ENCODE peak calls at places on chromosomes 2 and 18, in eight cellular contexts. N is thyroid gland, F is ACHN, Q is NCI-H774, S is AG09309, U is NCI-H2171, W is HT-29, C is NCI-H345. A is an unnamed sample.

GRCh38 chr2:64624862-64625261 is 28.9 kb downstream of the SERTAD2 start:
- DNase-seq in N (no peak), F (no peak), Q (no peak), S (no peak), U (no peak), W (no peak), C (no peak), A (no peak)

GRCh38 chr2:30934071-30934470 is 126.8 kb upstream of the CAPN13 start:
- DNase-seq in N (no peak), F (no peak), Q (no peak), S (no peak), U (no peak), W (no peak), C (no peak), A (no peak)

GRCh38 chr2:112048887-112049286 is 6.2 kb upstream of the TMEM87B start:
- DNase-seq in N (peak; percentile 20), F (peak; percentile 65), Q (peak; percentile 23), S (no peak), U (peak; percentile 20), W (peak; percentile 85), C (peak; percentile 50), A (no peak)

GRCh38 chr2:26585100-26585499 is 56.1 kb downstream of the CIB4 start:
- DNase-seq in N (no peak), F (no peak), Q (no peak), S (no peak), U (no peak), W (no peak), C (peak; percentile 46), A (no peak)

GRCh38 chr2:226609361-226609760 is 190.3 kb downstream of the IRS1 start:
- DNase-seq in N (peak; percentile 52), F (no peak), Q (no peak), S (peak; percentile 41), U (no peak), W (no peak), C (no peak), A (no peak)

GRCh38 chr2:120771556-120772208 is 36.0 kb downstream of the GLI2 start:
- DNase-seq in N (no peak), F (peak; percentile 38), Q (no peak), S (peak; percentile 47), U (no peak), W (no peak), C (no peak), A (no peak)

GRCh38 chr18:24378598-24378997 is 19.0 kb downstream of the OSBPL1A start:
- DNase-seq in N (no peak), F (no peak), Q (no peak), S (no peak), U (no peak), W (no peak), C (no peak), A (no peak)

GRCh38 chr2:216119986-216120385 is 10.8 kb downstream of the XRCC5 start:
- DNase-seq in N (no peak), F (no peak), Q (no peak), S (no peak), U (no peak), W (no peak), C (no peak), A (no peak)

GRCh38 chr2:168278424-168278888 is 31.1 kb upstream of the STK39 start:
- DNase-seq in N (no peak), F (peak; percentile 10), Q (peak; percentile 34), S (peak; percentile 45), U (no peak), W (peak; percentile 87), C (no peak), A (no peak)

GRCh38 chr18:39215920-39216319 is 1650.3 kb upstream of the CELF4 start:
- DNase-seq in N (no peak), F (no peak), Q (no peak), S (no peak), U (no peak), W (peak; percentile 2), C (no peak), A (no peak)

GRCh38 chr2:28293416-28293815 is 99.2 kb upstream of the FOSL2 start:
- DNase-seq in N (no peak), F (no peak), Q (no peak), S (no peak), U (no peak), W (no peak), C (no peak), A (no peak)

GRCh38 chr2:205590759-205591158 is 91.5 kb upstream of the NRP2 start:
- DNase-seq in N (no peak), F (no peak), Q (no peak), S (no peak), U (no peak), W (no peak), C (no peak), A (no peak)

GRCh38 chr2:231198291-231199173 is at the start of gene ARMC9:
- DNase-seq in N (peak; percentile 83), F (peak; percentile 77), Q (peak; percentile 73), S (no peak), U (peak; percentile 64), W (peak; percentile 76), C (peak; percentile 85), A (peak; percentile 28)

GRCh38 chr18:46046126-46046525 is 25.9 kb downstream of the PSTPIP2 start:
- DNase-seq in N (no peak), F (no peak), Q (no peak), S (no peak), U (no peak), W (no peak), C (no peak), A (no peak)

GRCh38 chr18:56639094-56639361 is 636 bp upstream of the TXNL1 start:
- DNase-seq in N (no peak), F (peak; percentile 29), Q (no peak), S (no peak), U (peak; percentile 17), W (peak; percentile 47), C (peak; percentile 10), A (no peak)

GRCh38 chr18:49757513-49758262 is 55.6 kb downstream of the ACAA2 start:
- DNase-seq in N (no peak), F (no peak), Q (no peak), S (no peak), U (no peak), W (peak; percentile 23), C (no peak), A (no peak)

GRCh38 chr18:10927980-10928605 is 221.3 kb downstream of the PIEZO2 start:
- DNase-seq in N (no peak), F (no peak), Q (no peak), S (no peak), U (no peak), W (no peak), C (no peak), A (no peak)

GRCh38 chr2:178512491-178512890 is 32.2 kb downstream of the PLEKHA3 start:
- DNase-seq in N (no peak), F (peak; percentile 84), Q (no peak), S (peak; percentile 21), U (no peak), W (no peak), C (no peak), A (no peak)

GRCh38 chr2:240604291-240604938 is 17.9 kb downstream of the CAPN10 start:
- DNase-seq in N (peak; percentile 93), F (peak; percentile 92), Q (peak; percentile 59), S (no peak), U (no peak), W (peak; percentile 95), C (no peak), A (no peak)

GRCh38 chr2:47592381-47592780 is 189.4 kb downstream of the MSH2 start:
- DNase-seq in N (no peak), F (no peak), Q (no peak), S (no peak), U (no peak), W (no peak), C (no peak), A (no peak)

GRCh38 chr2:232339121-232340081 is 39.1 kb upstream of the ALPP start:
- DNase-seq in N (no peak), F (no peak), Q (no peak), S (no peak), U (no peak), W (no peak), C (no peak), A (no peak)

GRCh38 chr2:201414099-201415023 is 36.9 kb downstream of the TRAK2 start:
- DNase-seq in N (no peak), F (no peak), Q (no peak), S (peak; percentile 20), U (no peak), W (no peak), C (no peak), A (no peak)

GRCh38 chr2:160694631-160695030 is 201.0 kb upstream of the RBMS1 start:
- DNase-seq in N (no peak), F (no peak), Q (no peak), S (no peak), U (no peak), W (no peak), C (no peak), A (no peak)

GRCh38 chr2:121855456-121855985 is 100.1 kb downstream of the TSN start:
- DNase-seq in N (no peak), F (no peak), Q (no peak), S (no peak), U (no peak), W (no peak), C (no peak), A (no peak)

GRCh38 chr18:36697905-36698304 is 130.9 kb downstream of the TPGS2 start:
- DNase-seq in N (no peak), F (peak; percentile 82), Q (no peak), S (peak; percentile 78), U (no peak), W (no peak), C (no peak), A (no peak)

GRCh38 chr18:4384932-4385331 is 70.2 kb downstream of the DLGAP1 start:
- DNase-seq in N (no peak), F (no peak), Q (no peak), S (no peak), U (no peak), W (no peak), C (no peak), A (no peak)

GRCh38 chr2:234308073-234308813 is 188.6 kb downstream of the ARL4C start:
- DNase-seq in N (no peak), F (no peak), Q (no peak), S (no peak), U (no peak), W (no peak), C (no peak), A (no peak)

GRCh38 chr2:85840091-85840490 is 48.7 kb downstream of the ST3GAL5 start:
- DNase-seq in N (no peak), F (no peak), Q (no peak), S (no peak), U (no peak), W (no peak), C (no peak), A (no peak)